ENCODE peak calls at places on chromosomes 13 and 19, in eight cellular contexts. K is adrenal gland; A is CD8-positive, alpha-beta memory T cell; U is gastrocnemius medialis; J is BE2C; M is ovary; B is aorta; C is transverse colon. N is an unnamed sample.

GRCh38 chr19:48997972-48998371 is 4.3 kb downstream of the RUVBL2 start:
- DNase-seq in B (no peak), K (no peak), U (no peak), M (no peak), J (peak; percentile 87), C (peak; percentile 62), A (peak; percentile 60), N (peak; percentile 55)

GRCh38 chr13:112032186-112032835 is 34.6 kb upstream of the SOX1 start:
- DNase-seq in U (no peak), K (no peak), A (no peak), J (no peak), M (no peak), C (no peak), B (peak; percentile 70), N (peak; percentile 80)

GRCh38 chr19:48965806-48966540 is 864 bp downstream of the FTL start:
- DNase-seq in C (peak; percentile 90), J (peak; percentile 92), A (peak; percentile 92), U (peak; percentile 89), K (peak; percentile 86), M (peak; percentile 89), B (peak; percentile 96), N (peak; percentile 91)

GRCh38 chr19:33486936-33487793 is 34.4 kb downstream of the PEPD start:
- DNase-seq in A (no peak), K (no peak), C (no peak), U (no peak), M (no peak), J (no peak), B (peak; percentile 38), N (no peak)

GRCh38 chr13:62388515-62388914 is 972.9 kb upstream of the PCDH20 start:
- DNase-seq in M (no peak), J (no peak), B (no peak), C (no peak), U (no peak), K (no peak), A (no peak), N (no peak)

GRCh38 chr13:66558511-66558910 is 671.6 kb downstream of the PCDH9 start:
- DNase-seq in U (no peak), J (no peak), C (no peak), B (no peak), M (no peak), K (no peak), A (no peak), N (no peak)

GRCh38 chr13:112883241-112883945 is 85.6 kb upstream of the MCF2L start:
- DNase-seq in C (no peak), B (no peak), M (no peak), J (no peak), A (no peak), U (no peak), K (no peak), N (no peak)

GRCh38 chr19:18481505-18482222 is 40.2 kb downstream of the ELL start:
- DNase-seq in M (no peak), B (no peak), A (no peak), C (no peak), J (no peak), K (no peak), U (no peak), N (no peak)

GRCh38 chr19:40433391-40434216 is 7.8 kb upstream of the SERTAD1 start:
- DNase-seq in J (peak; percentile 90), K (peak; percentile 91), U (peak; percentile 78), A (peak; percentile 70), M (peak; percentile 90), C (peak; percentile 92), B (peak; percentile 95), N (peak; percentile 97)

GRCh38 chr13:57813641-57814040 is 182.1 kb downstream of the PCDH17 start:
- DNase-seq in U (no peak), C (no peak), B (no peak), J (no peak), M (no peak), K (no peak), A (no peak), N (no peak)

GRCh38 chr19:2962018-2962670 is 15.2 kb upstream of the TLE6 start:
- DNase-seq in A (peak; percentile 54), J (peak; percentile 74), C (peak; percentile 47), U (peak; percentile 27), K (peak; percentile 57), B (no peak), M (peak; percentile 50), N (no peak)

DNA sequence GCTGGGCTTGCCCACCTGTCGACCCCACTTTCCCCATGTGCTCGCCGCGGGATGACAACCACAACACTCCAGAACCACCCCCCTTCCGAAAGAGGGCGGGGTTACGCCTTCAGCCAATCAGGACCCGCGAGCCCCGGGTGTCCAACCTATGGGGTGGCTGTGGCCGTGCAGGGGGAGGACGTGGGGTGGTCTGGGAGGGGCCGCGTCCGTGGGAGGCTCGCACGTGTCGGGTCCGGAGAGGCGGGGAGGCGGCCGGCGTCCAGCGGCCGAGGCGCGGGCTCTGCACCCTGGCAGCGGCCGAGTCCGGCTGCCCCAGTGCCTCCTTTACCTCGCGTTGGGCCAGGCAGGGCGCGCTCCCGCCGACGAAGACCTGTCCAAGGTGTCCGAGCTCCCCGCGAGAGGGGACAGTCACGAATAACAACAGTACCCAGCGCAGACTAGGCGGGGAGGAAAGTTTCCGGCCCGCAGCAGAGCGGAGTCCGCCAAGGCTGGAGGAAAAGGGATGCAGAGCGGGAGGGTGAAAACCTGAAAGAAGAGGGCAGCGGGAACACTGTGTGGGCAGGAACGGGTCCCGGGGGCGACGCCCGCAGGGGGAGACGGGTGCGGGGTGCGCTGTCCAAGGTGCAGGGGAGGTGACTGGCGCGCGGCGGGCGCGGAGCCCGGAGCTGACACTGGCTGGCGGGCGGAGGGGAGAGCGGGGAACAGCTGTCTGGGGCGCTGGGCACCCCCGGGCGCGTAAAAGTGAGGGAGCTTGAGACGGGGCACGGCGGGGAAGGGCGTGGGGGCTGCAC is 896 bp downstream of the ENOX1 start:
- DNase-seq in C (peak; percentile 69), M (peak; percentile 89), B (peak; percentile 90), U (peak; percentile 67), J (peak; percentile 87), K (peak; percentile 74), A (no peak), N (peak; percentile 82)
- H3K4me3 ChIP-seq in C (peak overlapping the region; percentile 81), M (peak overlapping the region; percentile 85), B (peak overlapping the region; percentile 56), U (peak overlapping the region; percentile 90), J (peak overlapping the region; percentile 73), K (no peak overlapping the region), A (no peak overlapping the region), N (peak overlapping the region; percentile 62)

GRCh38 chr19:10292206-10292788 is 2.5 kb downstream of the ICAM5 start:
- DNase-seq in J (peak; percentile 85), B (peak; percentile 94), C (peak; percentile 91), K (peak; percentile 67), A (peak; percentile 78), U (peak; percentile 47), M (peak; percentile 67), N (peak; percentile 78)

GRCh38 chr19:10295305-10295846 is 5.6 kb downstream of the ICAM5 start:
- DNase-seq in K (no peak), A (peak; percentile 84), U (no peak), M (no peak), J (no peak), C (peak; percentile 74), B (no peak), N (no peak)

GRCh38 chr19:10294368-10294697 is 4.6 kb downstream of the ICAM5 start:
- DNase-seq in M (no peak), C (peak; percentile 33), A (no peak), K (no peak), B (no peak), J (peak; percentile 64), U (no peak), N (no peak)

GRCh38 chr19:10292789-10293636 is 3.3 kb downstream of the ICAM5 start:
- DNase-seq in J (no peak), A (no peak), C (peak; percentile 14), B (no peak), M (no peak), K (no peak), U (no peak), N (no peak)

GRCh38 chr19:10293637-10294367 is 4.0 kb downstream of the ICAM5 start:
- DNase-seq in A (no peak), K (no peak), M (no peak), J (no peak), U (no peak), B (no peak), C (no peak), N (no peak)
- H3K27me3 ChIP-seq in A (peaks cover 48% of the 10 kb centered on the region), K (peaks cover 69% of the 10 kb centered on the region), M (peaks cover 6% of the 10 kb centered on the region), J (peaks cover 81% of the 10 kb centered on the region), U (peaks cover 90% of the 10 kb centered on the region), B (no peaks in the 10 kb centered on the region), C (peaks cover 95% of the 10 kb centered on the region), N (peaks cover 72% of the 10 kb centered on the region)

DNA sequence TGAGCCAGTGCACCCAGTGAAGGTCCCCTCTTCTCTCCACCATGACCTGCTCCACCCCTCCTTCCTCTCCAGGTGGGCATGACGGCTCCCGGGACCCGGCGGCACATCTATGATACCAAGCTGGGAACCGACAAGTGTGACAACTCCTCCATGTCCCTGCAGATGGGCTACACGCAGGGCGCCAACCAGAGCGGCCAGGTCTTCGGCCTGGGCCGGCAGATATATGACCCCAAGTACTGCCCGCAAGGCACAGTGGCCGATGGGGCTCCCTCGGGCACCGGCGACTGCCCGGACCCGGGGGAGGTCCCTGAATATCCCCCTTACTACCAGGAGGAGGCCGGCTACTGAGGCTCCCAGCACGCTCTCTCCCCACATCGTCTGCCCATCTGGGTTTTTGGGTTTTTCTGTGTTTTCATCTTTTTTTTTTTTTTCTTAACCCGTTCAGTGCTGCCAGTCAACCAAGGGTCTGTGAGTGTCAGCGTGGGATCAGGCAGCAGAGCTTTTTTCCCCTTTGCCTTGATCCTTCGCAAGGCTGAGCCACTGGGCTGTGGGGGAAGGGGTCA is 2.3 kb upstream of the ABCA7 start:
- DNase-seq in B (no peak), K (no peak), U (no peak), C (peak; percentile 13), J (peak; percentile 13), M (no peak), A (no peak), N (no peak)
- H3K36me3 ChIP-seq in B (peaks cover 6% of the 10 kb centered on the region), K (no peaks in the 10 kb centered on the region), U (no peaks in the 10 kb centered on the region), C (peaks cover 8% of the 10 kb centered on the region), J (no peaks in the 10 kb centered on the region), M (no peaks in the 10 kb centered on the region), A (peaks cover 22% of the 10 kb centered on the region), N (peaks cover 6% of the 10 kb centered on the region)

GRCh38 chr19:39082745-39083598 is 1.2 kb upstream of the ACP7 start:
- DNase-seq in J (no peak), K (no peak), U (no peak), M (no peak), C (no peak), A (no peak), B (no peak), N (no peak)

GRCh38 chr19:39083983-39084731 is at the start of gene ACP7:
- DNase-seq in B (no peak), K (no peak), A (no peak), C (no peak), U (no peak), J (no peak), M (no peak), N (no peak)

GRCh38 chr19:39080431-39080830 is 3.7 kb upstream of the ACP7 start:
- DNase-seq in U (no peak), B (no peak), M (no peak), K (no peak), A (no peak), J (no peak), C (no peak), N (no peak)

GRCh38 chr19:39083599-39083982 is 577 bp upstream of the ACP7 start:
- DNase-seq in C (no peak), B (no peak), K (no peak), J (no peak), M (no peak), A (no peak), U (no peak), N (no peak)

DNA sequence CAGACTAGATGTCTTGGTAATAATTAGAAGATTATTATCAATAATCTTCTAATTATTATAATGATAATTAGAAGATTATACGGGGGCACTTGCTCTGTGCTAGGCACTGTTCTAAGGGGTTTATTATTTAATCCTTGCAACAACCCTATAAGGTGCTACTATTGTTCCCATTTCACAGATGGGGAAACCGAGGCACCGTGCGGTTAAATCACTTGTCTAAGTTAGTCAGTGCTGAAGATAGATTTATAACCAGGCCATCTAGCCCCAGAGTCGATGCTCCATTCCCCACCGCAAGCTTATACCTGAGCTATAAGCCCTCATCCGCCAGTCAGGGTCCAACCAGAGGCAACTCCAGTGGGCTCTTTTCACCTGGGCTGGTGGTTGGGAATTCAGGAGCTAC is 2.0 kb upstream of the ACP7 start:
- DNase-seq in U (no peak), K (no peak), J (no peak), A (no peak), M (no peak), B (no peak), C (no peak), N (no peak)
- H3K4me3 ChIP-seq in U (no peak overlapping the region), K (no peak overlapping the region), J (no peak overlapping the region), A (no peak overlapping the region), M (no peak overlapping the region), B (no peak overlapping the region), C (no peak overlapping the region), N (no peak overlapping the region)

N was measured in MG63.